ENCODE peak calls at places on chromosomes 7 and 10, in ten cellular contexts. L, P, N, O, H, F, X, M, I and Q are unnamed samples.

GRCh38 chr10:110643670-110644597 is at the start of gene RBM20:
- DNase-seq in L (peak; percentile 39), P (peak; percentile 70), N (no peak), O (peak; percentile 11), H (peak; percentile 42), F (no peak), X (no peak), M (peak; percentile 19), I (peak; percentile 63), Q (peak; percentile 76)

GRCh38 chr7:81929386-81929785 is 159.5 kb upstream of the HGF start:
- DNase-seq in L (no peak), P (no peak), N (no peak), O (no peak), H (no peak), F (no peak), X (no peak), M (peak; percentile 3), I (no peak), Q (no peak)

GRCh38 chr7:128932862-128933821 is 4.6 kb upstream of the IRF5 start:
- DNase-seq in L (no peak), P (no peak), N (no peak), O (peak; percentile 53), H (peak; percentile 63), F (no peak), X (peak; percentile 30), M (no peak), I (no peak), Q (no peak)

GRCh38 chr10:123240776-123241175 is 86.6 kb downstream of the BUB3 start:
- DNase-seq in L (no peak), P (no peak), N (no peak), O (no peak), H (no peak), F (no peak), X (no peak), M (no peak), I (no peak), Q (no peak)

GRCh38 chr10:119306514-119306951 is 99.2 kb downstream of the GRK5 start:
- DNase-seq in L (no peak), P (no peak), N (no peak), O (peak; percentile 66), H (peak; percentile 85), F (no peak), X (peak; percentile 79), M (peak; percentile 82), I (no peak), Q (no peak)

GRCh38 chr10:17383801-17384445 is 70.5 kb downstream of the ST8SIA6 start:
- DNase-seq in L (no peak), P (no peak), N (no peak), O (no peak), H (no peak), F (no peak), X (no peak), M (no peak), I (no peak), Q (no peak)

GRCh38 chr7:158771-159170 is 33.6 kb upstream of the FAM20C start:
- DNase-seq in L (no peak), P (no peak), N (no peak), O (no peak), H (peak; percentile 29), F (no peak), X (no peak), M (no peak), I (no peak), Q (no peak)

GRCh38 chr7:29859491-29860180 is 53.3 kb downstream of the WIPF3 start:
- DNase-seq in L (no peak), P (no peak), N (no peak), O (no peak), H (no peak), F (no peak), X (no peak), M (peak; percentile 52), I (no peak), Q (no peak)

GRCh38 chr7:28672397-28672797 is 260.1 kb downstream of the CREB5 start:
- DNase-seq in L (no peak), P (no peak), N (no peak), O (no peak), H (no peak), F (no peak), X (no peak), M (no peak), I (no peak), Q (no peak)

GRCh38 chr10:9038146-9038714 is 983.7 kb downstream of the GATA3 start:
- DNase-seq in L (no peak), P (no peak), N (no peak), O (no peak), H (no peak), F (no peak), X (no peak), M (no peak), I (peak; percentile 5), Q (peak; percentile 8)

GRCh38 chr10:126225672-126226007 is 162.6 kb downstream of the ADAM12 start:
- DNase-seq in L (no peak), P (no peak), N (no peak), O (no peak), H (no peak), F (no peak), X (no peak), M (no peak), I (no peak), Q (no peak)

GRCh38 chr7:26372211-26372610 is 80.5 kb downstream of the SNX10 start:
- DNase-seq in L (no peak), P (no peak), N (no peak), O (no peak), H (no peak), F (no peak), X (no peak), M (no peak), I (no peak), Q (no peak)

GRCh38 chr7:98137826-98138151 is 31.1 kb downstream of the LMTK2 start:
- DNase-seq in L (no peak), P (no peak), N (no peak), O (no peak), H (no peak), F (no peak), X (no peak), M (no peak), I (no peak), Q (no peak)

GRCh38 chr10:30437039-30437781 is 3.2 kb downstream of the MAP3K8 start:
- DNase-seq in L (no peak), P (no peak), N (no peak), O (peak; percentile 55), H (no peak), F (no peak), X (no peak), M (peak; percentile 36), I (peak; percentile 24), Q (no peak)

GRCh38 chr7:141366098-141366621 is 185.1 kb upstream of the AGK start:
- DNase-seq in L (no peak), P (no peak), N (no peak), O (no peak), H (no peak), F (no peak), X (no peak), M (peak; percentile 83), I (no peak), Q (no peak)

GRCh38 chr7:18421297-18422004 is 74.1 kb upstream of the HDAC9 start:
- DNase-seq in L (no peak), P (peak; percentile 17), N (no peak), O (no peak), H (no peak), F (no peak), X (no peak), M (no peak), I (no peak), Q (peak; percentile 79)

GRCh38 chr10:52864459-52865106 is 92.0 kb upstream of the MBL2 start:
- DNase-seq in L (no peak), P (no peak), N (no peak), O (no peak), H (no peak), F (no peak), X (no peak), M (peak; percentile 13), I (peak; percentile 92), Q (no peak)

GRCh38 chr7:128404826-128405344 is 4.9 kb downstream of the IMPDH1 start:
- DNase-seq in L (no peak), P (no peak), N (no peak), O (no peak), H (no peak), F (no peak), X (no peak), M (peak; percentile 23), I (no peak), Q (peak; percentile 14)

GRCh38 chr10:33152750-33153149 is 181.7 kb downstream of the NRP1 start:
- DNase-seq in L (no peak), P (no peak), N (no peak), O (no peak), H (no peak), F (no peak), X (no peak), M (no peak), I (no peak), Q (no peak)

GRCh38 chr10:83076443-83076842 is 1062.9 kb upstream of the GHITM start:
- DNase-seq in L (no peak), P (no peak), N (no peak), O (no peak), H (no peak), F (no peak), X (no peak), M (no peak), I (no peak), Q (no peak)

GRCh38 chr7:142632291-142633134 is 116.8 kb upstream of the PRSS1 start:
- DNase-seq in L (peak; percentile 73), P (peak; percentile 87), N (peak; percentile 12), O (peak; percentile 52), H (no peak), F (peak; percentile 46), X (peak; percentile 39), M (peak; percentile 65), I (peak; percentile 87), Q (peak; percentile 65)

GRCh38 chr7:119935418-119936025 is 337.5 kb upstream of the KCND2 start:
- DNase-seq in L (no peak), P (no peak), N (no peak), O (no peak), H (no peak), F (no peak), X (no peak), M (peak; percentile 28), I (no peak), Q (no peak)

GRCh38 chr7:57789130-57789529 is 339.2 kb downstream of the ZNF716 start:
- DNase-seq in L (no peak), P (no peak), N (peak; percentile 44), O (no peak), H (no peak), F (no peak), X (no peak), M (no peak), I (no peak), Q (peak; percentile 90)

GRCh38 chr10:102853944-102854694 is at the start of gene BORCS7:
- DNase-seq in L (peak; percentile 79), P (peak; percentile 82), N (peak; percentile 91), O (peak; percentile 87), H (peak; percentile 93), F (peak; percentile 50), X (peak; percentile 86), M (peak; percentile 97), I (peak; percentile 89), Q (peak; percentile 96)

GRCh38 chr7:87784424-87784823 is 91.7 kb downstream of the SLC25A40 start:
- DNase-seq in L (no peak), P (no peak), N (no peak), O (no peak), H (no peak), F (no peak), X (no peak), M (peak; percentile 16), I (no peak), Q (no peak)

GRCh38 chr7:32093415-32094408 is 23.5 kb upstream of the PDE1C start:
- DNase-seq in L (no peak), P (no peak), N (peak; percentile 75), O (no peak), H (no peak), F (no peak), X (no peak), M (no peak), I (peak; percentile 86), Q (no peak)

GRCh38 chr7:44194069-44194468 is 4.8 kb upstream of the GCK start:
- DNase-seq in L (no peak), P (no peak), N (no peak), O (peak; percentile 54), H (no peak), F (no peak), X (no peak), M (no peak), I (no peak), Q (no peak)

GRCh38 chr10:71837085-71837827 is 13.8 kb downstream of the PSAP start:
- DNase-seq in L (peak; percentile 32), P (peak; percentile 52), N (no peak), O (no peak), H (no peak), F (no peak), X (no peak), M (no peak), I (no peak), Q (peak; percentile 71)